ENCODE peak calls at places on chromosomes 7 and 10, in four cellular contexts. One of them, this sample, is unnamed.
A peak's percentile ranks its signal among the peaks of the same experiment; 100 is the strongest.

GRCh38 chr7:155192961-155193640 is 104.6 kb upstream of the INSIG1 start:
- DNase-seq in HCT116: no peak
- DNase-seq in endothelial cell of umbilical vein: no peak
- DNase-seq in GM12891: no peak
- DNase-seq in this sample: no peak

GRCh38 chr10:129935102-129935860 is 28.8 kb downstream of the EBF3 start:
- DNase-seq in endothelial cell of umbilical vein: no peak
- DNase-seq in GM12891: no peak
- DNase-seq in HCT116: no peak
- DNase-seq in this sample: no peak

GRCh38 chr7:101708223-101708622 is 79.1 kb upstream of the MYL10 start:
- DNase-seq in HCT116: no peak
- DNase-seq in GM12891: no peak
- DNase-seq in endothelial cell of umbilical vein: no peak
- DNase-seq in this sample: no peak

GRCh38 chr7:18494821-18495408 is 634 bp upstream of the HDAC9 start:
- DNase-seq in endothelial cell of umbilical vein: no peak
- DNase-seq in HCT116: no peak
- DNase-seq in GM12891: no peak
- DNase-seq in this sample: no peak

GRCh38 chr10:8588135-8588534 is 533.6 kb downstream of the GATA3 start:
- DNase-seq in HCT116: no peak
- DNase-seq in endothelial cell of umbilical vein: no peak
- DNase-seq in GM12891: no peak
- DNase-seq in this sample: no peak

GRCh38 chr10:46542567-46543323 is 13.7 kb downstream of the GPRIN2 start:
- DNase-seq in HCT116: no peak
- DNase-seq in GM12891: no peak
- DNase-seq in endothelial cell of umbilical vein: no peak
- DNase-seq in this sample: no peak

GRCh38 chr10:115355162-115355760 is 262.1 kb downstream of the ATRNL1 start:
- DNase-seq in endothelial cell of umbilical vein: peak; percentile 49
- DNase-seq in GM12891: peak; percentile 11
- DNase-seq in HCT116: peak; percentile 81
- DNase-seq in this sample: peak; percentile 48

GRCh38 chr10:84261236-84261635 is 16.4 kb downstream of the RGR start:
- DNase-seq in GM12891: no peak
- DNase-seq in HCT116: no peak
- DNase-seq in endothelial cell of umbilical vein: no peak
- DNase-seq in this sample: no peak

GRCh38 chr10:30553625-30554442 is 75.7 kb downstream of the LYZL2 start:
- DNase-seq in HCT116: no peak
- DNase-seq in endothelial cell of umbilical vein: peak; percentile 59
- DNase-seq in GM12891: no peak
- DNase-seq in this sample: no peak

GRCh38 chr10:60944910-60945297 is 919 bp upstream of the RHOBTB1 start:
- DNase-seq in GM12891: no peak
- DNase-seq in HCT116: no peak
- DNase-seq in endothelial cell of umbilical vein: no peak
- DNase-seq in this sample: no peak

GRCh38 chr10:32327364-32327691 is 19.6 kb downstream of the EPC1 start:
- DNase-seq in HCT116: no peak
- DNase-seq in GM12891: no peak
- DNase-seq in endothelial cell of umbilical vein: no peak
- DNase-seq in this sample: no peak

GRCh38 chr10:572066-572465 is 117.4 kb downstream of the DIP2C start:
- DNase-seq in HCT116: no peak
- DNase-seq in endothelial cell of umbilical vein: no peak
- DNase-seq in GM12891: no peak
- DNase-seq in this sample: no peak

GRCh38 chr7:152675761-152676636 is at the start of gene XRCC2:
- DNase-seq in endothelial cell of umbilical vein: peak; percentile 94
- DNase-seq in HCT116: peak; percentile 77
- DNase-seq in GM12891: peak; percentile 93
- DNase-seq in this sample: peak; percentile 98

GRCh38 chr10:24446739-24447138 is 237.8 kb downstream of the KIAA1217 start:
- DNase-seq in endothelial cell of umbilical vein: no peak
- DNase-seq in HCT116: no peak
- DNase-seq in GM12891: no peak
- DNase-seq in this sample: no peak

GRCh38 chr10:46555366-46555712 is 1.1 kb downstream of the GPRIN2 start:
- DNase-seq in HCT116: no peak
- DNase-seq in GM12891: no peak
- DNase-seq in endothelial cell of umbilical vein: no peak
- DNase-seq in this sample: no peak

GRCh38 chr10:27771231-27771630 is 25.6 kb upstream of the MKX start:
- DNase-seq in endothelial cell of umbilical vein: no peak
- DNase-seq in HCT116: no peak
- DNase-seq in GM12891: no peak
- DNase-seq in this sample: no peak

GRCh38 chr7:5139998-5140397 is 50.0 kb upstream of the WIPI2 start:
- DNase-seq in GM12891: no peak
- DNase-seq in HCT116: peak; percentile 39
- DNase-seq in endothelial cell of umbilical vein: peak; percentile 31
- DNase-seq in this sample: peak; percentile 58

GRCh38 chr10:43671659-43672555 is 23.2 kb upstream of the ZNF32 start:
- DNase-seq in HCT116: peak; percentile 47
- DNase-seq in GM12891: peak; percentile 59
- DNase-seq in endothelial cell of umbilical vein: peak; percentile 69
- DNase-seq in this sample: peak; percentile 55

GRCh38 chr7:142948603-142949002 is 9.3 kb downstream of the LLCFC1 start:
- DNase-seq in HCT116: no peak
- DNase-seq in endothelial cell of umbilical vein: no peak
- DNase-seq in GM12891: no peak
- DNase-seq in this sample: no peak

GRCh38 chr10:18178862-18179483 is 38.7 kb downstream of the CACNB2 start:
- DNase-seq in HCT116: no peak
- DNase-seq in endothelial cell of umbilical vein: no peak
- DNase-seq in GM12891: no peak
- DNase-seq in this sample: no peak

GRCh38 chr7:18770852-18771251 is 275.3 kb downstream of the HDAC9 start:
- DNase-seq in HCT116: no peak
- DNase-seq in GM12891: no peak
- DNase-seq in endothelial cell of umbilical vein: no peak
- DNase-seq in this sample: no peak

GRCh38 chr10:5888843-5889623 is 660 bp downstream of the ANKRD16 start:
- DNase-seq in HCT116: no peak
- DNase-seq in GM12891: peak; percentile 39
- DNase-seq in endothelial cell of umbilical vein: peak; percentile 52
- DNase-seq in this sample: peak; percentile 72
- TF ChIP-seq POLR2A in HCT116: no peak
- TF ChIP-seq POLR2A in GM12891: no peak
- TF ChIP-seq POLR2A in endothelial cell of umbilical vein: no peak
- TF ChIP-seq POLR2A in this sample: no peak

GRCh38 chr10:71321386-71321785 is 2.3 kb downstream of the SLC29A3 start:
- DNase-seq in HCT116: no peak
- DNase-seq in endothelial cell of umbilical vein: no peak
- DNase-seq in GM12891: no peak
- DNase-seq in this sample: no peak

GRCh38 chr10:71316786-71317160 is 2.3 kb upstream of the SLC29A3 start:
- DNase-seq in endothelial cell of umbilical vein: no peak
- DNase-seq in GM12891: no peak
- DNase-seq in HCT116: no peak
- DNase-seq in this sample: no peak

GRCh38 chr10:71320592-71320991 is 1.5 kb downstream of the SLC29A3 start:
- DNase-seq in HCT116: no peak
- DNase-seq in endothelial cell of umbilical vein: no peak
- DNase-seq in GM12891: no peak
- DNase-seq in this sample: no peak

GRCh38 chr10:71319800-71320392 is 837 bp downstream of the SLC29A3 start:
- DNase-seq in endothelial cell of umbilical vein: no peak
- DNase-seq in HCT116: no peak
- DNase-seq in GM12891: no peak
- DNase-seq in this sample: no peak

DNA sequence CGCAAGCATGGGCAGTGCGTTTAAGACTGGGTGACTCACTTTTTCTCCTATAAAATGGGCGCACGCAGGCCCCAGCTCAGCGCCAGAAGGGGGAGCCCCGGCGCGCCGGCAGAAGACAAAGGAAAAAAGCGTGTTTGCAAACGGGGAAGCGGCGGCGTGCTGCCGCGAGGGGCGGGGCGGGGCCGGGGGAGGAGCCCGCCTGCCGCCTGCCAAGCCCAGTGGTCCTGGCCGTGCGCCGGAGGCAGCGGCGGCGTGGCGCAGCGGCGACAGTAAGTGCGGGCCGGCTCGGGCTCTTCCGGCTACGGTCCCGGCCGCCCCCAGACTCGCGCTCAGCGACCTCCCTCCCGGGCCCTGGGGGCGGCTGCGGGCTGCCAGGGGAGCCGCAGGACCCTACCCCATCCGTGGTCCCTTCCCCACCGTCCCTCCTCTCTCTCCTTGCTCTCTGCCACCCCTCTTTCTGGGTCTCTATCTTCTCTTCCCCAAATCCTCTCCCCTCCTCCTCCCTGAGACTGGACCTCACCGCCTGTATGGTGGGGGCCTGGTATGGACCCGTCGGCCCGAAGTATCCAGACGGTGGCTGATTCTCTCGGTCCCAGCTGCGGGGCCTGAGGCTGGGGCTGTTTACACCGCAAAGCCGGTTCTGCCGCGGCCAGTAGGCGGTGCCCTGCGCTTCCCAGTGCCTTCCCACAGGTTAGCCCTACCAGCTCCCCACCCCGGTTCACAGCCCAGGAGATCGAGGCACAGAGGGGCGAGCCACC is at the start of gene SLC29A3:
- DNase-seq in GM12891: peak; percentile 91
- DNase-seq in endothelial cell of umbilical vein: peak; percentile 83
- DNase-seq in HCT116: peak; percentile 59
- DNase-seq in this sample: peak; percentile 86
- TF ChIP-seq POLR2A in GM12891: no peak
- TF ChIP-seq POLR2A in endothelial cell of umbilical vein: peak; percentile 68
- TF ChIP-seq POLR2A in HCT116: peak; percentile 61
- TF ChIP-seq POLR2A in this sample: peak; percentile 55

GRCh38 chr10:119030421-119031250 is 1.1 kb downstream of the NANOS1 start:
- DNase-seq in HCT116: peak; percentile 64
- DNase-seq in GM12891: peak; percentile 61
- DNase-seq in endothelial cell of umbilical vein: peak; percentile 51
- DNase-seq in this sample: peak; percentile 85

GRCh38 chr10:119026301-119027110 is 3.0 kb upstream of the NANOS1 start:
- DNase-seq in endothelial cell of umbilical vein: peak; percentile 47
- DNase-seq in HCT116: no peak
- DNase-seq in GM12891: no peak
- DNase-seq in this sample: no peak

GRCh38 chr10:119031496-119032059 is 2.1 kb downstream of the NANOS1 start:
- DNase-seq in HCT116: no peak
- DNase-seq in endothelial cell of umbilical vein: no peak
- DNase-seq in GM12891: no peak
- DNase-seq in this sample: peak; percentile 25

GRCh38 chr10:119028900-119029612 is 458 bp upstream of the NANOS1 start:
- DNase-seq in HCT116: peak; percentile 85
- DNase-seq in endothelial cell of umbilical vein: peak; percentile 87
- DNase-seq in GM12891: peak; percentile 95
- DNase-seq in this sample: peak; percentile 94

GRCh38 chr10:119029613-119030420 is at the start of gene NANOS1:
- DNase-seq in endothelial cell of umbilical vein: peak; percentile 12
- DNase-seq in GM12891: no peak
- DNase-seq in HCT116: no peak
- DNase-seq in this sample: no peak
- TF ChIP-seq POLR2A in endothelial cell of umbilical vein: peak; percentile 23
- TF ChIP-seq POLR2A in GM12891: no peak
- TF ChIP-seq POLR2A in HCT116: peak; percentile 75
- TF ChIP-seq POLR2A in this sample: no peak

GRCh38 chr7:100538654-100539435 is at the start of gene AGFG2:
- DNase-seq in GM12891: peak; percentile 97
- DNase-seq in endothelial cell of umbilical vein: peak; percentile 100
- DNase-seq in HCT116: peak; percentile 98
- DNase-seq in this sample: peak; percentile 100
- TF ChIP-seq POLR2A in GM12891: no peak
- TF ChIP-seq POLR2A in endothelial cell of umbilical vein: peak; percentile 67
- TF ChIP-seq POLR2A in HCT116: no peak
- TF ChIP-seq POLR2A in this sample: peak; percentile 87

This sample was measured in erythroblast.